ENCODE peak calls at places on chromosomes 3 and 15, in six cellular contexts. N, L, S, J, H and X are unnamed samples.

GRCh38 chr15:82158811-82159210 is 103.7 kb downstream of the EFL1 start:
- DNase-seq in S (no peak), L (no peak), N (no peak), H (peak; percentile 22), J (no peak), X (no peak)

GRCh38 chr3:136891934-136892855 is 30.2 kb downstream of the NCK1 start:
- DNase-seq in H (no peak), N (no peak), L (no peak), S (no peak), J (no peak), X (no peak)

GRCh38 chr3:106435899-106436453 is 567.2 kb upstream of the CBLB start:
- DNase-seq in S (no peak), N (no peak), L (no peak), H (no peak), J (no peak), X (no peak)

GRCh38 chr3:141792495-141792894 is 29.3 kb downstream of the GRK7 start:
- DNase-seq in N (no peak), H (no peak), S (no peak), L (no peak), J (no peak), X (no peak)

GRCh38 chr3:10964537-10965167 is 27.9 kb upstream of the SLC6A1 start:
- DNase-seq in N (no peak), L (peak; percentile 51), J (no peak), S (peak; percentile 70), H (no peak), X (no peak)

GRCh38 chr3:178777718-178778411 is 241.6 kb downstream of the KCNMB2 start:
- DNase-seq in L (no peak), H (no peak), N (peak; percentile 1), S (no peak), J (no peak), X (no peak)

GRCh38 chr3:197599089-197599765 is 43.5 kb upstream of the BDH1 start:
- DNase-seq in S (peak; percentile 88), H (peak; percentile 89), L (peak; percentile 86), N (peak; percentile 66), J (peak; percentile 70), X (peak; percentile 23)

GRCh38 chr3:185866555-185866954 is 41.7 kb upstream of the IGF2BP2 start:
- DNase-seq in S (no peak), N (no peak), L (peak; percentile 19), H (no peak), J (no peak), X (no peak)

GRCh38 chr3:70736009-70736408 is 423.6 kb upstream of the MDFIC2 start:
- DNase-seq in J (no peak), S (no peak), H (no peak), L (no peak), N (no peak), X (no peak)

GRCh38 chr15:25763206-25763880 is 99.8 kb downstream of the ATP10A start:
- DNase-seq in J (no peak), N (peak; percentile 35), H (no peak), L (no peak), S (no peak), X (no peak)

GRCh38 chr15:62119224-62119925 is 45.7 kb downstream of the C2CD4B start:
- DNase-seq in H (no peak), N (peak; percentile 82), L (peak; percentile 32), J (peak; percentile 51), S (no peak), X (no peak)

GRCh38 chr15:45776772-45777171 is 141.9 kb downstream of the SQOR start:
- DNase-seq in J (peak; percentile 3), H (no peak), S (no peak), L (no peak), N (no peak), X (no peak)

GRCh38 chr3:50168388-50168787 is 13.3 kb downstream of the SEMA3F start:
- DNase-seq in L (no peak), N (no peak), J (no peak), S (no peak), H (no peak), X (no peak)

GRCh38 chr15:66661432-66662096 is 40.5 kb upstream of the SMAD6 start:
- DNase-seq in L (peak; percentile 94), J (no peak), N (no peak), H (no peak), S (no peak), X (no peak)

GRCh38 chr15:70794596-70795310 is 31.4 kb upstream of the UACA start:
- DNase-seq in S (no peak), L (no peak), N (no peak), J (no peak), H (no peak), X (no peak)

GRCh38 chr3:48436855-48437254 is 3.1 kb downstream of the CCDC51 start:
- DNase-seq in S (no peak), N (no peak), J (no peak), L (no peak), H (no peak), X (no peak)

GRCh38 chr3:171113716-171114115 is 87.2 kb upstream of the SLC2A2 start:
- DNase-seq in J (peak; percentile 30), N (peak; percentile 8), L (peak; percentile 17), S (no peak), H (peak; percentile 22), X (no peak)

GRCh38 chr3:41299036-41299435 is 99.7 kb downstream of the CTNNB1 start:
- DNase-seq in S (no peak), J (no peak), N (no peak), L (no peak), H (no peak), X (no peak)

GRCh38 chr15:100890850-100891249 is 11.2 kb downstream of the ALDH1A3 start:
- DNase-seq in L (no peak), J (no peak), H (no peak), N (no peak), S (no peak), X (no peak)

GRCh38 chr15:89837134-89837829 is 22.6 kb upstream of the ANPEP start:
- DNase-seq in N (no peak), H (no peak), S (no peak), L (no peak), J (no peak), X (no peak)

GRCh38 chr3:138344754-138345153 is 3.6 kb upstream of the MRAS start:
- DNase-seq in J (no peak), N (no peak), H (no peak), S (no peak), L (no peak), X (no peak)

GRCh38 chr15:91530951-91531582 is 322.4 kb upstream of the SLCO3A1 start:
- DNase-seq in H (no peak), N (no peak), L (no peak), J (no peak), S (no peak), X (no peak)

GRCh38 chr3:41650406-41650805 is 311.5 kb downstream of the ULK4 start:
- DNase-seq in L (no peak), S (no peak), H (no peak), N (no peak), J (no peak), X (no peak)

GRCh38 chr3:197495499-197495898 is 60.3 kb downstream of the BDH1 start:
- DNase-seq in N (no peak), J (no peak), S (no peak), L (no peak), H (no peak), X (peak; percentile 33)

GRCh38 chr15:45906230-45906629 is 271.4 kb downstream of the SQOR start:
- DNase-seq in N (no peak), S (no peak), L (no peak), H (no peak), J (no peak), X (no peak)

GRCh38 chr15:78265752-78266224 is 1.4 kb downstream of the DNAJA4 start:
- DNase-seq in H (no peak), J (no peak), N (no peak), S (no peak), L (no peak), X (no peak)
- TF ChIP-seq EP300 in H (no peak), J (no peak), N (no peak), S (no peak), L (no peak), X (no peak)

GRCh38 chr15:57878573-57878972 is 172.1 kb downstream of the POLR2M start:
- DNase-seq in J (no peak), H (no peak), N (no peak), S (no peak), L (no peak), X (no peak)
- TF ChIP-seq RFX5 in J (no peak), H (no peak), N (no peak), S (no peak), L (no peak), X (no peak)

DNA sequence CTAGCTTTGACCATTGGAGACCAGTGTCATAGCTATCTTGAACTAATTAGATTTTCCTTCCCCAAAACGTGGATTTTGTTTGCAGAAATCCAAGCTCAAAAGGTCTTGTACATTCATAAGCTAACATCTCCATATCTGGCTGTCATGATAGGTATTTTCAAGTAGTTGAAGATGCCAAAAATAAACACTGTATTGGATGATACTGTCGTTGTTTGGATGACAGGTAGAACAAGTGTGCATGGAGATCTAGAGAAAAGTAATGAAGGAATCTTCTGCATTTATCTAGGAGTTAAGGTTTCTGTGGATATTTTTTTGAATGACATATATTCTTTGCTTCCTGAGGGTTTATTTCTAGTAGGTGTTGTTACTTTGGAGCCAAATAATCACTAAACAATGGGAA is 1696.1 kb downstream of the SI start:
- DNase-seq in L (no peak), J (no peak), H (no peak), S (no peak), N (no peak), X (no peak)
- TF ChIP-seq EP300 in L (no peak), J (no peak), H (no peak), S (no peak), N (no peak), X (no peak)

GRCh38 chr15:42811435-42811834 is 74.5 kb upstream of the CDAN1 start:
- DNase-seq in L (no peak), N (no peak), J (no peak), S (no peak), H (no peak), X (no peak)
- TF ChIP-seq RFX5 in L (no peak), N (no peak), J (no peak), S (no peak), H (no peak), X (no peak)

GRCh38 chr3:64158334-64158733 is 66.9 kb downstream of the PRICKLE2 start:
- DNase-seq in L (no peak), N (no peak), H (no peak), J (no peak), S (no peak), X (no peak)
- TF ChIP-seq EP300 in L (no peak), N (no peak), H (no peak), J (no peak), S (no peak), X (no peak)

GRCh38 chr3:104584702-104585101 is 782.0 kb upstream of the ALCAM start:
- DNase-seq in J (no peak), H (no peak), N (peak; percentile 6), L (no peak), S (no peak), X (no peak)

GRCh38 chr3:104586344-104586743 is 780.4 kb upstream of the ALCAM start:
- DNase-seq in J (no peak), N (no peak), L (no peak), S (no peak), H (no peak), X (no peak)

GRCh38 chr3:104578558-104578957 is 788.2 kb upstream of the ALCAM start:
- DNase-seq in H (no peak), N (no peak), J (no peak), L (peak; percentile 1), S (no peak), X (no peak)

DNA sequence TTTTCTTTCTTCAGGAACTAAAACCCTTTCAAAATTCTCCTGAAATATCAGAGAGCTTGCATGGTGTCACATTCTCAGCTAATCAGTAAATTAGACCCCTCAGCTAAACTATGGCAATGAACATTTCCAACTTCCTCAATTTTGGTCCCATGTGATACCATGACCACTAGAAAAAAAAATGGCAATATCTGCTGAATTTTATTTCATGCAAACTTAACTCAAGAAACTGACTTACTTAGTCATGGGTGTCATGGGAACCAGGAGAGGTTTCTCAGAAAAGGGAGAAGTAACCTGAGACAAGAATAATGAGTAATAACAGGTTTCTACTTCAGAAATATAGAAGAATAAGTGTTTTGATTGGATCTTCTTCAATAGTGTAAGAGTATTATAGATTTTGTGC is 784.6 kb upstream of the ALCAM start:
- DNase-seq in N (no peak), H (no peak), L (no peak), S (no peak), J (no peak), X (no peak)
- TF ChIP-seq RFX5 in N (no peak), H (no peak), L (no peak), S (no peak), J (no peak), X (no peak)